ENCODE peak calls at places on chromosome 9, in eight cellular contexts. A is fibroblast of pulmonary artery; U is HEK293T; P is PC-3; S is AG08396; E is GM10248; V is effector CD4-positive, alpha-beta T cell; R is stimulated activated CD4-positive, alpha-beta T cell treated with anti-CD3 and anti-CD28 coated beads, Interleukin-4, amount 100 ng/mL, for 4 hours. I is an unnamed sample.

GRCh38 chr9:116951588-116952433 is 264.7 kb downstream of the TRIM32 start:
- DNase-seq in P (peak; percentile 64), A (peak; percentile 10), E (peak; percentile 33), S (peak; percentile 87), U (no peak), V (no peak), R (no peak), I (peak; percentile 89)

GRCh38 chr9:12604154-12604825 is 88.9 kb upstream of the TYRP1 start:
- DNase-seq in R (no peak), U (peak; percentile 3), V (no peak), S (no peak), P (peak; percentile 65), A (peak; percentile 29), E (no peak), I (no peak)

GRCh38 chr9:2093920-2094597 is 78.9 kb downstream of the SMARCA2 start:
- DNase-seq in V (no peak), U (no peak), A (peak; percentile 64), S (peak; percentile 67), R (no peak), E (no peak), P (no peak), I (peak; percentile 58)

GRCh38 chr9:27276182-27277030 is 20.5 kb downstream of the EQTN start:
- DNase-seq in R (no peak), A (peak; percentile 77), V (no peak), P (peak; percentile 73), U (peak; percentile 56), E (peak; percentile 48), S (peak; percentile 47), I (peak; percentile 71)

GRCh38 chr9:34651286-34651685 is 699 bp upstream of the IL11RA start:
- DNase-seq in E (no peak), U (no peak), R (no peak), P (no peak), A (peak; percentile 68), S (no peak), V (no peak), I (peak; percentile 50)

GRCh38 chr9:121537283-121537682 is 37.6 kb upstream of the GGTA1 start:
- DNase-seq in U (no peak), R (no peak), P (no peak), S (no peak), A (no peak), E (no peak), V (no peak), I (no peak)

GRCh38 chr9:136851941-136852663 is at the start of gene MAMDC4:
- DNase-seq in R (no peak), U (no peak), P (no peak), A (no peak), S (no peak), V (no peak), E (no peak), I (no peak)

GRCh38 chr9:125399165-125399564 is 137.5 kb downstream of the GAPVD1 start:
- DNase-seq in U (no peak), P (no peak), A (no peak), R (no peak), V (no peak), S (no peak), E (no peak), I (no peak)

GRCh38 chr9:70262384-70262783 is 3.6 kb downstream of the SMC5 start:
- DNase-seq in V (no peak), A (no peak), U (no peak), P (no peak), S (no peak), E (no peak), R (no peak), I (no peak)

GRCh38 chr9:115240676-115241075 is 122.7 kb upstream of the TNC start:
- DNase-seq in R (no peak), V (no peak), E (no peak), S (no peak), P (no peak), U (no peak), A (no peak), I (peak; percentile 34)

GRCh38 chr9:131273146-131273545 is 3.2 kb downstream of the FAM78A start:
- DNase-seq in A (no peak), R (peak; percentile 17), S (no peak), V (no peak), P (no peak), E (no peak), U (no peak), I (no peak)

GRCh38 chr9:131346559-131346958 is 47.3 kb upstream of the PRRC2B start:
- DNase-seq in A (no peak), P (no peak), E (no peak), S (no peak), U (no peak), V (no peak), R (no peak), I (no peak)

GRCh38 chr9:76365028-76365427 is 29.2 kb downstream of the RFK start:
- DNase-seq in V (no peak), R (no peak), A (peak; percentile 58), E (no peak), P (peak; percentile 75), U (no peak), S (peak; percentile 29), I (peak; percentile 46)

GRCh38 chr9:1490341-1491115 is 440.4 kb downstream of the DMRT2 start:
- DNase-seq in A (no peak), R (no peak), U (no peak), S (no peak), V (no peak), E (peak; percentile 31), P (peak; percentile 69), I (no peak)

GRCh38 chr9:37801287-37801850 is 772 bp downstream of the DCAF10 start:
- DNase-seq in V (no peak), A (peak; percentile 20), U (peak; percentile 34), S (peak; percentile 59), E (peak; percentile 55), R (peak; percentile 48), P (peak; percentile 7), I (peak; percentile 60)

GRCh38 chr9:272251-273213 is 57.9 kb downstream of the DOCK8 start:
- DNase-seq in V (peak; percentile 72), U (no peak), E (peak; percentile 77), A (no peak), R (peak; percentile 43), P (no peak), S (no peak), I (no peak)

GRCh38 chr9:129858167-129858962 is 23.1 kb downstream of the USP20 start:
- DNase-seq in S (no peak), A (no peak), E (no peak), P (no peak), V (no peak), U (no peak), R (no peak), I (no peak)

GRCh38 chr9:16213781-16214515 is 656.5 kb downstream of the BNC2 start:
- DNase-seq in A (peak; percentile 97), S (peak; percentile 86), V (no peak), R (no peak), P (peak; percentile 93), U (no peak), E (no peak), I (peak; percentile 90)